ENCODE peak calls at places on chromosome 4, in nine cellular contexts. E is GM23338, N is MM.1S, B is psoas muscle, Y is fibroblast of the aortic adventitia, W is MCF 10A, V is body of pancreas, O is epithelial cell of esophagus, Q is ovary. A is an unnamed sample.

GRCh38 chr4:176566769-176567168 is 226.0 kb downstream of the VEGFC start:
- DNase-seq in E (no peak), N (no peak), B (no peak), Y (no peak), W (no peak), V (no peak), O (no peak), Q (no peak), A (no peak)

GRCh38 chr4:15714616-15715015 is 11.8 kb downstream of the BST1 start:
- DNase-seq in E (no peak), N (no peak), B (no peak), Y (peak), W (no peak), V (no peak), O (no peak), Q (no peak), A (no peak)

GRCh38 chr4:85005865-85006377 is 39.4 kb upstream of the WDFY3 start:
- DNase-seq in E (no peak), N (no peak), B (no peak), Y (peak), W (peak), V (no peak), O (peak), Q (no peak), A (no peak)

GRCh38 chr4:5956285-5957021 is 61.8 kb downstream of the C4orf50 start:
- DNase-seq in E (peak), N (peak), B (peak), Y (no peak), W (peak), V (peak), O (no peak), Q (no peak), A (peak)

GRCh38 chr4:38958453-38958852 is 73.8 kb downstream of the TMEM156 start:
- DNase-seq in E (no peak), N (peak), B (no peak), Y (no peak), W (no peak), V (no peak), O (no peak), Q (no peak), A (no peak)

GRCh38 chr4:141646969-141647368 is 10.6 kb downstream of the IL15 start:
- DNase-seq in E (no peak), N (no peak), B (no peak), Y (no peak), W (no peak), V (no peak), O (peak), Q (no peak), A (no peak)

GRCh38 chr4:57110635-57111546 is 706 bp upstream of the IGFBP7 start:
- DNase-seq in E (peak), N (peak), B (peak), Y (peak), W (no peak), V (no peak), O (peak), Q (peak), A (peak)

GRCh38 chr4:4922441-4922840 is 63.0 kb downstream of the MSX1 start:
- DNase-seq in E (no peak), N (no peak), B (no peak), Y (no peak), W (no peak), V (no peak), O (no peak), Q (no peak), A (peak)

GRCh38 chr4:2765832-2766526 is 9.8 kb upstream of the TNIP2 start:
- DNase-seq in E (no peak), N (no peak), B (peak), Y (no peak), W (no peak), V (no peak), O (no peak), Q (no peak), A (no peak)

GRCh38 chr4:6875431-6875831 is 34.2 kb upstream of the TBC1D14 start:
- DNase-seq in E (no peak), N (no peak), B (peak), Y (no peak), W (no peak), V (no peak), O (no peak), Q (no peak), A (no peak)

GRCh38 chr4:153260152-153260551 is 55.9 kb downstream of the TRIM2 start:
- DNase-seq in E (peak), N (no peak), B (no peak), Y (peak), W (no peak), V (no peak), O (no peak), Q (no peak), A (peak)

GRCh38 chr4:84401669-84402068 is 97.4 kb downstream of the NKX6-1 start:
- DNase-seq in E (peak), N (no peak), B (no peak), Y (no peak), W (peak), V (no peak), O (no peak), Q (no peak), A (no peak)

GRCh38 chr4:140742838-140743193 is 13.4 kb downstream of the TBC1D9 start:
- DNase-seq in E (no peak), N (no peak), B (no peak), Y (no peak), W (no peak), V (no peak), O (no peak), Q (no peak), A (no peak)

GRCh38 chr4:173095022-173095421 is 73.6 kb upstream of the GALNT7 start:
- DNase-seq in E (no peak), N (no peak), B (no peak), Y (no peak), W (no peak), V (no peak), O (no peak), Q (no peak), A (no peak)

GRCh38 chr4:25908491-25908901 is 5.5 kb upstream of the SMIM20 start:
- DNase-seq in E (no peak), N (no peak), B (no peak), Y (peak), W (peak), V (no peak), O (peak), Q (no peak), A (no peak)

GRCh38 chr4:179196511-179196910 is 1754.3 kb upstream of the AGA start:
- DNase-seq in E (peak), N (no peak), B (no peak), Y (no peak), W (peak), V (no peak), O (peak), Q (no peak), A (no peak)

GRCh38 chr4:5772528-5773270 is 61.7 kb downstream of the EVC start:
- DNase-seq in E (no peak), N (no peak), B (no peak), Y (no peak), W (no peak), V (no peak), O (no peak), Q (no peak), A (peak)

GRCh38 chr4:146245246-146245645 is 30.9 kb downstream of the REELD1 start:
- DNase-seq in E (no peak), N (no peak), B (peak), Y (peak), W (no peak), V (no peak), O (no peak), Q (no peak), A (no peak)

GRCh38 chr4:112379306-112379705 is 82.1 kb downstream of the ALPK1 start:
- DNase-seq in E (peak), N (no peak), B (no peak), Y (no peak), W (no peak), V (no peak), O (no peak), Q (no peak), A (peak)

GRCh38 chr4:102641796-102642195 is 119.0 kb downstream of the MANBA start:
- DNase-seq in E (no peak), N (no peak), B (no peak), Y (no peak), W (no peak), V (no peak), O (no peak), Q (no peak), A (no peak)

GRCh38 chr4:118865091-118865708 is 23.5 kb upstream of the SYNPO2 start:
- DNase-seq in E (peak), N (peak), B (no peak), Y (peak), W (peak), V (peak), O (peak), Q (no peak), A (peak)

GRCh38 chr4:95124906-95125504 is 367.2 kb downstream of the BMPR1B start:
- DNase-seq in E (peak), N (peak), B (no peak), Y (peak), W (peak), V (no peak), O (peak), Q (peak), A (peak)

GRCh38 chr4:21514022-21514421 is 434.6 kb downstream of the KCNIP4 start:
- DNase-seq in E (no peak), N (no peak), B (no peak), Y (no peak), W (no peak), V (no peak), O (no peak), Q (no peak), A (no peak)

GRCh38 chr4:21517460-21517859 is 431.1 kb downstream of the KCNIP4 start:
- DNase-seq in E (no peak), N (no peak), B (no peak), Y (no peak), W (no peak), V (no peak), O (peak), Q (no peak), A (no peak)

GRCh38 chr4:21507439-21507838 is 441.1 kb downstream of the KCNIP4 start:
- DNase-seq in E (peak), N (peak), B (no peak), Y (peak), W (peak), V (no peak), O (peak), Q (no peak), A (peak)

DNA sequence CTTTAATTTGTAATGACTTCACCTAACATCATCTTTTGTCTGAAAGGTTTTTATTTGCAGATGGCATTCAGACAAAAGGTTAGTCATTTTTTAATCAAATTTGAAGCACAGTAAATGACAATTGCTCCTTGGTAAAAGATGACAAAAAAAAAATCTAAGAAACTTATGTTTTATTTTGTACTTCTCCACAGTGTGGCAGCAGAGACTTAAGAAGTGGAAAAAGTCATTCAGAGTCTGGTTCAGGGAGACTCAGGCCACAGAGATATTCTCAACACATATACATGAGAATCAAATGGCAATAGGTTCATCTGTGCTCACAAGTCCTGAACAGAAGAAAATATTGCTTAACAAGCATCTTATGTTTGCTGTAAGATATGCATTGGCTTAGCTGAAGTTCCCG is 436.2 kb downstream of the KCNIP4 start:
- DNase-seq in E (peak), N (peak), B (no peak), Y (peak), W (peak), V (no peak), O (peak), Q (no peak), A (no peak)
- TF ChIP-seq CTCF in E (peak), N (peak), B (no peak), Y (peak), W (peak), V (peak), O (peak), Q (peak), A (peak)

DNA sequence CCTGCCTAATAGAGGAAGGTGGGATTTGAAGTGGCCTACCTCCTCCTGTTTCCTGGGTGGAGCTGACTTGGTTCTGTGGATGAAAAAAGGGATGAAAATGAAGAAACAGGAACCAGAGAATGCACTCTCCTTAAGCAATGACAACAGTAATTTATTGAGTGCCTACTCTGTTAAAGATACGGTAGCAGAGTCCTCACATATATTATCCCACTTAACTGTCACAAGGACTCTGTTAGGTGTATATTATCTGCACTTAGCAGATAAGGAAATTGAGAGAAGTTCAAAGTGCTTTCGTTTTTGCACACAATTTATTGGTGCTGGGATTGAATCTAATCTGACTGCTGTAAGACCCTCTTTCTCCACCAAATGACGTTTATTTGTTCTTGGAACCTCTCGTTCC is 301.2 kb downstream of the PACRGL start:
- DNase-seq in E (no peak), N (no peak), B (no peak), Y (no peak), W (no peak), V (no peak), O (no peak), Q (no peak), A (no peak)
- TF ChIP-seq CTCF in E (no peak), N (no peak), B (no peak), Y (no peak), W (no peak), V (no peak), O (no peak), Q (no peak), A (no peak)

GRCh38 chr4:97911236-97911906 is 231.9 kb downstream of the STPG2 start:
- DNase-seq in E (peak), N (no peak), B (no peak), Y (no peak), W (no peak), V (no peak), O (no peak), Q (no peak), A (peak)

GRCh38 chr4:97912151-97912550 is 231.1 kb downstream of the STPG2 start:
- DNase-seq in E (no peak), N (no peak), B (no peak), Y (no peak), W (no peak), V (no peak), O (no peak), Q (no peak), A (no peak)

DNA sequence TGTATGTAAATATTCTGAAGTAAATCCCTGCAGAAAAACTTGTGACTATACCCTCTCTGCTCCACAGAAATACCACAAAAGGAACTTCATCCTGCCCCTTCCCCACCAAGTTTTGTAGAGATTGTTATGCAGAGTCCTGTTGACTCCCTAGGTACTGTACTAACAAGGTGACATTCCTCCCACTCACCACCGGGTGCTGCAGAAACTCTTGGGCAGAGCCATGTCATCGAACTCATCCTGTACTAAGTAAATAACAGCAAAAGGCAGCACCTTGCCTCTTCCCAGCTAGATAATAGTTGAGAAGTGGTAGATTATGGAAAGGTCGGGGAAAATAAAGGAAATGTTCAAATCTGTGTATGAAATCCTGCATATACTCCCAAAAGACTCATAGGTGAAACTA is 233.3 kb downstream of the STPG2 start:
- DNase-seq in E (peak), N (peak), B (no peak), Y (no peak), W (peak), V (no peak), O (peak), Q (no peak), A (peak)
- TF ChIP-seq CTCF in E (peak), N (peak), B (no peak), Y (no peak), W (no peak), V (no peak), O (peak), Q (no peak), A (peak)

GRCh38 chr4:106816501-106816900 is 219.6 kb downstream of the DKK2 start:
- DNase-seq in E (peak), N (no peak), B (no peak), Y (peak), W (no peak), V (no peak), O (peak), Q (no peak), A (no peak)

GRCh38 chr4:106818764-106819163 is 217.3 kb downstream of the DKK2 start:
- DNase-seq in E (no peak), N (no peak), B (no peak), Y (peak), W (no peak), V (no peak), O (no peak), Q (no peak), A (no peak)
- TF ChIP-seq CTCF in E (no peak), N (no peak), B (no peak), Y (peak), W (peak), V (no peak), O (no peak), Q (no peak), A (peak)

GRCh38 chr4:28462766-28463165 is 1602.1 kb downstream of the STIM2 start:
- DNase-seq in E (peak), N (no peak), B (no peak), Y (peak), W (no peak), V (no peak), O (no peak), Q (no peak), A (no peak)
- TF ChIP-seq CTCF in E (peak), N (no peak), B (no peak), Y (peak), W (no peak), V (no peak), O (peak), Q (no peak), A (peak)

GRCh38 chr4:48704091-48704802 is 75.8 kb downstream of the FRYL start:
- DNase-seq in E (no peak), N (no peak), B (no peak), Y (no peak), W (no peak), V (no peak), O (peak), Q (no peak), A (no peak)
- TF ChIP-seq CTCF in E (no peak), N (no peak), B (no peak), Y (no peak), W (no peak), V (no peak), O (no peak), Q (no peak), A (no peak)

GRCh38 chr4:166600264-166600663 is 634.0 kb downstream of the SPOCK3 start:
- DNase-seq in E (no peak), N (no peak), B (no peak), Y (no peak), W (no peak), V (no peak), O (no peak), Q (no peak), A (no peak)

GRCh38 chr4:166594326-166594946 is 639.9 kb downstream of the SPOCK3 start:
- DNase-seq in E (peak), N (peak), B (no peak), Y (peak), W (peak), V (peak), O (peak), Q (no peak), A (peak)
- TF ChIP-seq CTCF in E (peak), N (peak), B (no peak), Y (peak), W (peak), V (peak), O (peak), Q (no peak), A (peak)